ENCODE peak calls at places on chromosome 14, in ten cellular contexts. F is body of pancreas, I is Calu3, H is MCF 10A, Q is lung, O is AG10803, K is H9, S is tibial artery, E is epithelial cell of proximal tubule, G is upper lobe of right lung. U is an unnamed sample.

GRCh38 chr14:20499108-20499507 is 6.2 kb upstream of the RNASE10 start:
- DNase-seq in F (no peak), I (no peak), H (no peak), Q (no peak), O (no peak), K (peak), S (no peak), E (no peak), G (no peak), U (no peak)

GRCh38 chr14:103155013-103155412 is 31.8 kb downstream of the TNFAIP2 start:
- DNase-seq in F (peak), I (peak), H (peak), Q (peak), O (peak), K (no peak), S (peak), E (no peak), G (peak), U (peak)

GRCh38 chr14:104877806-104878550 is 12.9 kb downstream of the CEP170B start:
- DNase-seq in F (no peak), I (no peak), H (no peak), Q (no peak), O (no peak), K (no peak), S (no peak), E (no peak), G (no peak), U (no peak)

GRCh38 chr14:105999361-106000028 is 473.1 kb downstream of the TMEM121 start:
- DNase-seq in F (peak), I (peak), H (no peak), Q (peak), O (peak), K (no peak), S (no peak), E (no peak), G (peak), U (peak)

GRCh38 chr14:68359862-68360552 is 432.9 kb downstream of the ZFP36L1 start:
- DNase-seq in F (no peak), I (peak), H (peak), Q (peak), O (peak), K (no peak), S (peak), E (no peak), G (peak), U (peak)

GRCh38 chr14:52241102-52241793 is 26.2 kb upstream of the PTGDR start:
- DNase-seq in F (no peak), I (no peak), H (peak), Q (no peak), O (peak), K (no peak), S (no peak), E (no peak), G (no peak), U (peak)

GRCh38 chr14:33280646-33281045 is 342.0 kb downstream of the NPAS3 start:
- DNase-seq in F (no peak), I (no peak), H (peak), Q (no peak), O (peak), K (no peak), S (no peak), E (peak), G (no peak), U (no peak)

GRCh38 chr14:93544212-93544611 is 113.5 kb downstream of the UNC79 start:
- DNase-seq in F (no peak), I (no peak), H (no peak), Q (no peak), O (no peak), K (no peak), S (no peak), E (no peak), G (no peak), U (no peak)

GRCh38 chr14:89276424-89276975 is 140.5 kb downstream of the FOXN3 start:
- DNase-seq in F (no peak), I (no peak), H (peak), Q (no peak), O (peak), K (no peak), S (peak), E (no peak), G (peak), U (peak)

GRCh38 chr14:74502236-74503019 is 8.9 kb downstream of the ISCA2 start:
- DNase-seq in F (no peak), I (peak), H (peak), Q (no peak), O (peak), K (peak), S (no peak), E (no peak), G (no peak), U (no peak)

GRCh38 chr14:59739794-59740193 is 130.8 kb downstream of the RTN1 start:
- DNase-seq in F (no peak), I (no peak), H (peak), Q (no peak), O (no peak), K (no peak), S (peak), E (no peak), G (no peak), U (no peak)

GRCh38 chr14:72863216-72864006 is 30.5 kb downstream of the DPF3 start:
- DNase-seq in F (no peak), I (no peak), H (no peak), Q (no peak), O (peak), K (no peak), S (no peak), E (no peak), G (no peak), U (no peak)

GRCh38 chr14:57326253-57326652 is 57.5 kb downstream of the AP5M1 start:
- DNase-seq in F (no peak), I (no peak), H (no peak), Q (no peak), O (no peak), K (no peak), S (no peak), E (no peak), G (no peak), U (no peak)

GRCh38 chr14:70190156-70190555 is 1.4 kb upstream of the SLC8A3 start:
- DNase-seq in F (no peak), I (no peak), H (no peak), Q (no peak), O (no peak), K (no peak), S (no peak), E (no peak), G (no peak), U (no peak)

GRCh38 chr14:70189678-70190077 is 927 bp upstream of the SLC8A3 start:
- DNase-seq in F (no peak), I (no peak), H (no peak), Q (no peak), O (no peak), K (peak), S (no peak), E (no peak), G (no peak), U (no peak)

GRCh38 chr14:70193396-70193795 is 4.6 kb upstream of the SLC8A3 start:
- DNase-seq in F (no peak), I (no peak), H (no peak), Q (no peak), O (no peak), K (no peak), S (no peak), E (no peak), G (no peak), U (no peak)

GRCh38 chr14:70188608-70189540 is at the start of gene SLC8A3:
- DNase-seq in F (peak), I (peak), H (no peak), Q (no peak), O (peak), K (peak), S (no peak), E (no peak), G (peak), U (peak)

GRCh38 chr14:70192915-70193314 is 4.2 kb upstream of the SLC8A3 start:
- DNase-seq in F (peak), I (no peak), H (no peak), Q (no peak), O (no peak), K (peak), S (no peak), E (no peak), G (no peak), U (no peak)
- TF ChIP-seq CTCF in F (no peak), I (no peak), H (no peak), Q (no peak), O (no peak), K (peak), S (no peak), E (no peak), G (no peak), U (no peak)

GRCh38 chr14:25250516-25250915 is 200.6 kb upstream of the STXBP6 start:
- DNase-seq in F (no peak), I (no peak), H (no peak), Q (no peak), O (no peak), K (no peak), S (no peak), E (no peak), G (no peak), U (no peak)
- TF ChIP-seq CTCF in F (no peak), I (no peak), H (no peak), Q (no peak), O (no peak), K (no peak), S (no peak), E (no peak), G (no peak), U (no peak)

GRCh38 chr14:96002511-96002884 is 36.7 kb upstream of the C14orf132 start:
- DNase-seq in F (no peak), I (no peak), H (no peak), Q (no peak), O (no peak), K (no peak), S (no peak), E (no peak), G (no peak), U (no peak)
- TF ChIP-seq CTCF in F (no peak), I (no peak), H (no peak), Q (no peak), O (no peak), K (peak), S (no peak), E (no peak), G (no peak), U (peak)

GRCh38 chr14:61477845-61478438 is 156.6 kb downstream of the PRKCH start:
- DNase-seq in F (peak), I (peak), H (peak), Q (peak), O (peak), K (no peak), S (peak), E (no peak), G (peak), U (peak)

GRCh38 chr14:61478971-61479473 is 157.6 kb downstream of the PRKCH start:
- DNase-seq in F (no peak), I (no peak), H (no peak), Q (no peak), O (no peak), K (no peak), S (no peak), E (no peak), G (no peak), U (no peak)

GRCh38 chr14:61480704-61481285 is 159.4 kb downstream of the PRKCH start:
- DNase-seq in F (peak), I (no peak), H (no peak), Q (no peak), O (no peak), K (no peak), S (no peak), E (no peak), G (no peak), U (no peak)

GRCh38 chr14:61482348-61483206 is 161.2 kb downstream of the PRKCH start:
- DNase-seq in F (peak), I (no peak), H (no peak), Q (no peak), O (no peak), K (no peak), S (no peak), E (no peak), G (no peak), U (peak)

DNA sequence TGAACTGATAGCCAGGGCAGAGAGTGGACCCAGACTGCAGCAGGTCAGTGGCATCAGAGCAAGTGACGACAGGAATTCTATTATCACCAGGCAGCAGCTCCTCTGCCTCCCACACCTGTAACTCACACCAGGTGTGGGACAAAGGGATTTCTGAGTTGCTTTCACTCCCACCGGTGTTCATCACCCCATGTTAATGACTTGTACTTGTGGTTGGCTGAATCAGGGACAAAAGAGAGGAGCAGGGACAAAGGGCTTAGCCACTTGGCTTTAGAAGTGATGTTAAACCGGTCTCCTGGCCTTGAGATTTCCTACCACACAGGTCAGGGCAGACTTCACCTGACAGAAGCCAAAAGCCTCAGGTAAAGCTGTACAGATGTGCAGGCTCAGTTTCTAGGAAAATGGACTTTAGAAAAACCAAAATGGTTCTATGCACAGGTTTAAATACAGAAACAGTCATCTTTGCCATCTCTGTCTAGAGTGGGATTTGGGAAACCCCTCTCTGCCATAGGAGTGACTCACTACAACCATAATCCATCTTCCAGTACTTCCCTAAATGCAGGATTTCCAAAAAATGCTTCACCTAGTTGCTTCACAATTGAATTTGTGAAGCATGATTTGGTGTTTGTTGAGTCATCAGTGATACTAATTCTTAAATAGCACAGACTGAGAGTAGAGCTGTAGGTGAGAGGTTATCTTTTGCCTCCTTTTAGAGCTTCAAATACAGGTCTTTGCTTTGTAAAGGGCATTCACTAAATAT is 158.5 kb downstream of the PRKCH start:
- DNase-seq in F (no peak), I (no peak), H (peak), Q (no peak), O (peak), K (no peak), S (no peak), E (no peak), G (no peak), U (peak)
- TF ChIP-seq CTCF in F (no peak), I (no peak), H (no peak), Q (no peak), O (no peak), K (no peak), S (no peak), E (no peak), G (no peak), U (no peak)

DNA sequence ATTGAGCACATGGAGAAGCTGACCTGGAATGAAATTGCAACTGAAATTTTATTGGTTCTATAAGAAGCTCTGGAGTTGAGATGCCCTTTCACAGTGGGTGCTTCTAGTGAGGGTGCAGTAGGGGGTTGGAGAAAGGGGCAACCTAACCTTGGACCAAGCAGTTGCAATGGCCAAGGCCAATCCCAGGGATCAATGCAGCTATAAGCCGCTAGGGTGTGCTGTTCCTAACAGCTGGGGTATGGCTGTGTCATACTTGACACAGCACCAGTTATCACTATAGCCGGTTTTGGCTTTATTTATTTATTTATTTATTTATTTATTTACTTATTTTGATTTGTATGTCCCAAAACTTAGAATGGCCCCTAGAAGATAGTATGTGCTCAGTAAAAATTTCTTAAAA is 505.9 kb downstream of the FLRT2 start:
- DNase-seq in F (peak), I (no peak), H (peak), Q (no peak), O (peak), K (peak), S (no peak), E (no peak), G (no peak), U (peak)
- TF ChIP-seq CTCF in F (no peak), I (no peak), H (peak), Q (no peak), O (peak), K (peak), S (no peak), E (peak), G (peak), U (peak)

U was measured in fibroblast of villous mesenchyme.